ENCODE peak calls at places on chromosomes 3 and 15, in nine cellular contexts. R is transverse colon, B is thyroid gland, P is adrenal gland, D is heart left ventricle, Y is ovary, V is spleen, Z is stomach, T is K562. G is an unnamed sample. For H3K27me3 and H3K4me1, the result is how much of the 10 kb centered on the place peaks cover.

GRCh38 chr15:59140422-59141226 is 35.7 kb downstream of the CCNB2 start:
- DNase-seq in V (no peak), B (no peak), T (peak), R (peak), Z (no peak), P (no peak), Y (no peak), D (no peak), G (no peak)

GRCh38 chr3:171204942-171205341 is 178.4 kb upstream of the SLC2A2 start:
- DNase-seq in T (no peak), R (no peak), Z (no peak), D (no peak), V (no peak), P (no peak), B (no peak), Y (no peak), G (no peak)

GRCh38 chr3:184058029-184058428 is 5.2 kb downstream of the HTR3C start:
- DNase-seq in Z (no peak), D (no peak), T (no peak), P (no peak), B (no peak), V (no peak), Y (no peak), R (no peak), G (no peak)

GRCh38 chr15:66701422-66702034 is 508 bp upstream of the SMAD6 start:
- DNase-seq in P (peak), D (peak), V (peak), B (peak), T (no peak), Z (peak), Y (peak), R (peak), G (no peak)

GRCh38 chr15:29821416-29822099 is 710 bp downstream of the TJP1 start:
- DNase-seq in D (peak), T (peak), B (peak), V (no peak), P (peak), Z (peak), Y (peak), R (peak), G (no peak)

GRCh38 chr3:155983834-155984474 is 113.5 kb downstream of the GMPS start:
- DNase-seq in Z (no peak), R (no peak), B (no peak), V (no peak), Y (no peak), P (no peak), T (no peak), D (no peak), G (no peak)

GRCh38 chr15:46576611-46577010 is 941.8 kb downstream of the SQOR start:
- DNase-seq in R (peak), B (no peak), Y (no peak), T (no peak), Z (no peak), P (peak), V (no peak), D (no peak), G (no peak)

GRCh38 chr15:63473999-63474809 is 30.2 kb upstream of the USP3 start:
- DNase-seq in B (peak), Y (no peak), Z (peak), T (no peak), V (peak), D (no peak), P (no peak), R (peak), G (no peak)

GRCh38 chr15:100671858-100672543 is 69.6 kb downstream of the ASB7 start:
- DNase-seq in R (no peak), Y (no peak), V (peak), D (no peak), P (no peak), T (peak), B (no peak), Z (no peak), G (no peak)

GRCh38 chr3:129961142-129961541 is 13.4 kb upstream of the TRH start:
- DNase-seq in T (no peak), R (no peak), B (no peak), P (no peak), V (no peak), Z (no peak), Y (no peak), D (no peak), G (no peak)

GRCh38 chr3:176776622-176777021 is 420.7 kb downstream of the TBL1XR1 start:
- DNase-seq in R (no peak), B (no peak), Z (no peak), Y (no peak), T (no peak), V (no peak), P (no peak), D (no peak), G (no peak)

GRCh38 chr3:15102256-15102655 is 3.3 kb upstream of the RBSN start:
- DNase-seq in Z (peak), R (peak), B (peak), D (peak), P (peak), Y (peak), T (no peak), V (peak), G (no peak)
- TF ChIP-seq POLR2A in Z (no peak), R (no peak), B (no peak), D (no peak), P (peak), Y (no peak), T (no peak), V (no peak), G (no peak)

DNA sequence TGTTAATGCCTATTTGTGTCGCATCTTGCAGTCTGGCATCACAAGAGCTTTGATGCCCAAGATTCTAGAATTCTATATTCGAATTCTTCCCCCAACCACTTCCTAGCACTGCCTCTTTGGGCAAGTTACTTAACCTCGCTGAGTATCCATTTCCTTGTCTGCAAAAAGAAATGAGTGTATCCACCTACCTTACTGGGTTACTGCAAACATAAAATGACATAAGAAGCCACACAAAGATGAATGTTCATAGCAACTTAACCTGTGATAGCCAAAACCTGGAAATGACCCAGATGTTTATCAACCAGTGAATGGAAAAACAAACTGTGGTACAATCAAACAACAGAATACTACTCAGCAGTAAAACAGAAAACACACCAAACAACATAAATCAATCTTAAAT is 24.9 kb downstream of the RFTN1 start:
- DNase-seq in V (no peak), D (no peak), P (no peak), R (no peak), Y (no peak), Z (no peak), T (no peak), B (no peak), G (no peak)
- H3K27me3 ChIP-seq in V (under half), D (under half), P (under half), R (under half), Y (under half), Z (under half), T (under half), B (under half), G (under half)

DNA sequence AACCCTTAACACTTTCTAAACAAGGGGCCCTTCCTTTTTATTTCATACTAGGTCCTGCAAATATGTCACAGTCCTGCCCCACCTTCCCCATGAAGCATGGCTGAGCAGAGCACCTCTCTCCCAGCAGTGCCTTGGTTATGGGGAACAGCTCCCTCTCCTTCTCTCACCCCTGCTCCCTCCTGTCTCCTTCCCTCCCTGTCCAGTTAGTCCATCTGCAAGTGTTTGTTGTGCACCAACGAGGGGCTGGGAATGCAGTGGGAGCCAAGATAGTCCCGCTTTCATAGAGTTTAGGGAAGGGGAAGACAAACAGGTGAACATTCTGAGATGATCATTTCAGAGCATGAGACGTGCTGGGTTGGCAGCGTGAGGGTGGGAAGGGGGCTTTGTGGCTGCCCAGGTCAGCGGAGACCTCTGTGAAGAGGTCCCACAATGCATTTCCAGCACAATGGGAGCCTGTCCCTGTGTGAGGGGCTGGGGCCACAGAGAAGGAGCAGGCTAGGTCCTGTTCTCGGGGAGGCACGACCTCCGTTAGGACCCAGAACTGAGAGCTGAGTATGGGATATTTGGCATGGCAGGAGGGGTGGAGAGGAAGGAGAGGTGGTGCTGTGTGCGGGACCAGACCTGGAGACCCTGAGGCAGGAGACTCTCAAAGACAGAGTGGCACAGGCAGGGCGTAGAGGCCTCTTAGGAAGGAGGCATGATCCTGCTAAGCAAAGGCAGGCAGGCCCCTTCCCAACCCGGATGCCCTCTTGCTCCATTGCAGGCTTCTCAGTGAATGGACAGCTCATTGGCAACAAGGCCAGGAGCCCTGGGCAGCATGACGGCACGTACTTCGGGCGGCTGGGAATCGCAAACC is 5.5 kb upstream of the ITIH3 start:
- DNase-seq in T (no peak), B (no peak), Z (no peak), D (peak), Y (no peak), R (no peak), V (peak), P (no peak), G (no peak)
- H3K4me1 ChIP-seq in T (under half), B (under half), Z (under half), D (under half), Y (under half), R (under half), V (under half), P (under half), G (under half)

GRCh38 chr15:34039506-34040123 is 611 bp upstream of the AVEN start:
- DNase-seq in T (no peak), V (no peak), R (no peak), Z (no peak), B (no peak), D (no peak), P (no peak), Y (no peak), G (no peak)
- TF ChIP-seq POLR2A in T (no peak), V (no peak), R (no peak), Z (no peak), B (no peak), D (no peak), P (no peak), Y (no peak), G (no peak)

DNA sequence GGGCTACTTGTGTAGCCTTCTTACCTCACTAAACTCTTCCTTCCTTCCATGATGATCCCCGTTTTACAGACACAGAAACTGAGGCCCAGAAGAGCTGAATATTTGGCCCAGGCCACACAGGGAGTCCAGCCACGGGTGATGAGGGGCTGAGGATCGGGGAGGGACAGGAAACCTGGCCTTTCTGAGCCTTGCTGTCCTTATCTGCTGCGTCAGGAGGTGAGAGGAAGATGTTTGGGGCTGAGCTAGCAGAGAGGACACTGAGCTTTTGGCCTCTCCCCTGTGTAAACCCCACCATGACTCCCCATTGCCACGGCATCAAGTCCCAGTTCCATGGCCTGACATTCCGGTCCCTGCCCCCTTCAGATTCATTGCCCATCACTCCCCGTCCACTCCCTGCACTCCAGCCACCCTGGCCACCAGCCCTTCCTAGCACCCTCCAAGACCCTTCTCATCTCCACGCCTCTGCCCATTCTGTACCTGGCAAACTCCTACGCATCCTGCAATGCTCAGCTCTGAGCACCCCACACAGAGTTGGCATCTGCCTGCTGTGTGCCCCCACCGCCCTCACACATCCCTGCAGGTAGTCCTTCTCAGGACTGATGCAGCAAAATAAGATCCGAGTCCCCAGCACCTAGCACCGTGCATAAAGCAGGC is 103.0 kb downstream of the FBLN2 start:
- DNase-seq in Y (no peak), D (no peak), B (no peak), T (no peak), P (no peak), R (no peak), V (no peak), Z (no peak), G (no peak)
- H3K27me3 ChIP-seq in Y (under half), D (under half), B (under half), T (under half), P (under half), R (under half), V (half or more), Z (under half), G (under half)

GRCh38 chr3:195003006-195003892 is 267.7 kb downstream of the XXYLT1 start:
- DNase-seq in D (peak), Z (no peak), V (no peak), R (peak), B (peak), P (no peak), Y (peak), T (no peak), G (peak)

GRCh38 chr3:195004512-195005250 is 266.3 kb downstream of the XXYLT1 start:
- DNase-seq in R (no peak), B (no peak), V (no peak), T (no peak), Y (no peak), Z (no peak), D (no peak), P (no peak), G (no peak)

GRCh38 chr3:195001261-195001660 is 269.7 kb downstream of the XXYLT1 start:
- DNase-seq in B (no peak), P (no peak), Y (no peak), R (no peak), D (no peak), T (no peak), Z (no peak), V (no peak), G (no peak)

GRCh38 chr3:195003893-195004289 is 267.1 kb downstream of the XXYLT1 start:
- DNase-seq in P (no peak), D (no peak), Y (no peak), T (no peak), Z (no peak), B (no peak), V (no peak), R (no peak), G (no peak)

GRCh38 chr3:195001961-195002861 is 268.7 kb downstream of the XXYLT1 start:
- DNase-seq in B (peak), V (peak), Z (peak), T (peak), P (peak), D (peak), Y (no peak), R (peak), G (no peak)
- H3K4me1 ChIP-seq in B (under half), V (under half), Z (under half), T (under half), P (under half), D (under half), Y (under half), R (under half), G (under half)

DNA sequence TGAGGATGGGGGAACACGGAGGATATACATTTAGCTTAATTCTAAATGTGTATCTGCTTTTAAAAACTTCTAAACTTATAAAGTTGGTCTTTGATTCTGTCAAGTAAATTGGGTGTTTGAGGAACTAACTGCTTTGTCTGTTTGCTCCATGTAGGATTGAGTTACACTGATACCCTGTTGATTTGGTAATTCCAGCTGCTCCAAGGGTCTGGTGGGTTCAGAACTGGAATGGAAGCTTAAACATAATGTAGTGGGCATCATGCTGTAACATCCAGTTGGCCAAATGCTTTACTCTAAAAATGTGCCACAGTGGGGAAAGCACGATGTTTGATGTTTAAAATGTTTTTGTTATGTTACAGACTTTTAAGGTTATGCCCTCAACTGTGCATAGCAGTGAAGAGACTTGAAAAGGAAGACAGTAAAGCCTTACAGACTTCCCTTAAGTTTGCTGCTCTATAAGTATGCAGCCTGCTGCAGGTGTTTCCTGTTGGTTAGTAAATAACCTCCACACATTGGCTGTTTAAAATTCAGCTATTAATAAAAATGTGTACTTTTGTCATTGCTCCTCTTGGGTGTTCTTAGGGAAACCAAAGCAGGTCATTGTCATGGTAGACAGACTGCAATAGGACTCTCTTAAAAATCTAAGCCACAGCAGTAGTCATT is 5.9 kb upstream of the EDEM1 start:
- DNase-seq in Y (no peak), D (no peak), Z (no peak), P (no peak), T (no peak), R (no peak), V (no peak), B (no peak), G (no peak)
- TF ChIP-seq POLR2A in Y (no peak), D (no peak), Z (no peak), P (no peak), T (no peak), R (no peak), V (no peak), B (no peak), G (no peak)